ENCODE peak calls at places on chromosome 1, in four cellular contexts. Z is HFF-Myc, B is breast epithelium, H is upper lobe of right lung. W is an unnamed sample.

GRCh38 chr1:229191066-229191674 is 79.7 kb upstream of the RAB4A start:
- DNase-seq in B (no peak), H (no peak), Z (no peak), W (no peak)

GRCh38 chr1:219281834-219282233 is 108.2 kb downstream of the LYPLAL1 start:
- DNase-seq in H (no peak), Z (no peak), B (no peak), W (no peak)

GRCh38 chr1:21293537-21294265 is 3.4 kb upstream of the ECE1 start:
- DNase-seq in H (no peak), Z (no peak), B (no peak), W (no peak)

GRCh38 chr1:204709960-204710912 is 24.7 kb upstream of the LRRN2 start:
- DNase-seq in B (no peak), Z (no peak), H (no peak), W (no peak)

GRCh38 chr1:160186734-160187133 is 3.6 kb upstream of the CASQ1 start:
- DNase-seq in H (no peak), B (no peak), Z (no peak), W (no peak)

GRCh38 chr1:113949007-113949406 is 19.9 kb downstream of the HIPK1 start:
- DNase-seq in H (no peak), B (no peak), Z (no peak), W (no peak)

GRCh38 chr1:3688356-3688755 is 36.0 kb downstream of the TP73 start:
- DNase-seq in Z (no peak), B (no peak), H (no peak), W (no peak)

GRCh38 chr1:205261946-205262668 is 34.4 kb downstream of the TMCC2 start:
- DNase-seq in H (no peak), Z (no peak), B (no peak), W (no peak)

GRCh38 chr1:8682573-8682972 is 134.9 kb downstream of the RERE start:
- DNase-seq in B (no peak), H (no peak), Z (no peak), W (no peak)

GRCh38 chr1:19636065-19636464 is 8.0 kb upstream of the NBL1 start:
- DNase-seq in Z (no peak), B (no peak), H (peak; percentile 17), W (no peak)

GRCh38 chr1:35893051-35893879 is 10.3 kb downstream of the AGO1 start:
- DNase-seq in Z (no peak), H (no peak), B (no peak), W (no peak)

GRCh38 chr1:163932901-163933300 is 611.1 kb downstream of the NUF2 start:
- DNase-seq in B (no peak), Z (no peak), H (no peak), W (no peak)

GRCh38 chr1:45172015-45172414 is 34.4 kb downstream of the ZSWIM5 start:
- DNase-seq in H (no peak), B (no peak), Z (no peak), W (no peak)

GRCh38 chr1:6795661-6796060 is 10.4 kb downstream of the CAMTA1 start:
- DNase-seq in B (no peak), H (no peak), Z (no peak), W (no peak)

GRCh38 chr1:30697977-30698376 is 25.4 kb downstream of the MATN1 start:
- DNase-seq in B (no peak), H (peak; percentile 41), Z (no peak), W (no peak)

GRCh38 chr1:38132681-38133080 is 86.1 kb upstream of the POU3F1 start:
- DNase-seq in H (no peak), B (no peak), Z (no peak), W (no peak)

GRCh38 chr1:212669600-212669999 is 30.0 kb downstream of the BATF3 start:
- DNase-seq in H (no peak), Z (no peak), B (no peak), W (no peak)
- TF ChIP-seq CTCF in H (no peak), Z (no peak), B (no peak), W (no peak)

DNA sequence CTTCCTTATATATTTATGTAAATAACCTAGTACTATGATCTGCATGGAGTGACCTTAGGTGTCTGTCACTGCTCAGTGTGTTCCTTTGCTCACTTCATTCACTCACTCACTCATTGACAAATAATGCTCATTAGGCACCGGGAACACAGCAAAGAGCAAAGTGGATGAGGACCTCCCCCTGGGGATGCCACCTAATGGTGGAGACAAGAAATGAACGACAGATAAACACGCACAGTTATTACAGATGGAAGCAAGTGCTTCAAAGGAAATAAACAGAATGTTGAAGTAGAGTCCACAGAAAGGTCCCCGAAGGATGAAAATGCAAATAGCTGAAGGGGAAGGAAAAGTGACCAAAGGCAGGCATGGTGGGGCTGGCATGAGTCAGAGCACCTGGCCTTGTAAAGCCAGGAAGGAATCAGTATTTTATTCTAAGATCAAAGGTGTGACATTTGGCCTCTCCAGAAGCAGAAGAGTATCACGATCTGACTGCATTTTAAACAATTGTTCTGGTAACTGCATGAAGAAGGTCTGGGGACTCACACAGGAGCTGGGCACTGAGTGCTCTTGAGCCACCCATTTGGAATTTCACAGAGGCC is 23.1 kb downstream of the MAB21L3 start:
- DNase-seq in Z (no peak), H (no peak), B (no peak), W (no peak)
- TF ChIP-seq CTCF in Z (no peak), H (no peak), B (peak; percentile 8), W (peak; percentile 13)

DNA sequence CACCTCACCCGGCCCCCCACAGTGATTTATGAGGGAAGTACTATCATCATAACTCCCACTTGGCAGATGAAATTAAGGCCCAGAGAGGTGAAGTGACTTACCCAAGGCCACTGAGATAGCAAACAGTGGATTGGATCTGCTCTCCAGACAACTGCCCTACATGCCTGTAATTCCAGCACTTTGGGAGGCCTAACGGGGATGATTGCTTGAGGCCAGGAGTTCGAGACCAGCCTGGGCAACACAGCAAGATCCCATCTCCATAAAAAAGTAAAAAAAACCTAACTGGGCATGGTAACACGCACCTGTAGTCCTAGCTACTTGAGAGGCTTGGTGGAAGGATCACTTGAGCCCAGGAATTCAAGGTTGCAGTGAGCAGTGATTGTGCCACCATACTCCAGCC is 14.2 kb upstream of the RNF19B start:
- DNase-seq in Z (no peak), B (no peak), H (no peak), W (no peak)
- TF ChIP-seq CTCF in Z (no peak), B (no peak), H (no peak), W (no peak)

DNA sequence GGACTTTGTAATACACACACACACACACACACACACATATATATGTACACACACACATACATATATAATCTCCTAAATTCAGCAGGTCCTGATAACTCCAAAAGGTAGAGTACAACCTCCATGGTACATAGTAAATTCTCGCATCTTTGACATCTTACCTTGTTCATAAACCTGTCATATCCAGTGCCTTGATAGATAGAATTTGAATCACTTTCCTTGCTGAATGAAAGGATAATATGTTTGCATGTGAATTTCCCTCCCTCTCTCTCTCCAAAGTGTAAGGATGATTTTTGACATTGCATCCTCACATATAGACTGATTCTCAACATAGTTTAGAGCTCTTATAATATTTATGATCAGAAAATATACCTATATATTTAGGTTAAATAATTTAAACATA is 567.1 kb upstream of the ADGRL2 start:
- DNase-seq in B (no peak), Z (no peak), H (no peak), W (no peak)
- TF ChIP-seq CTCF in B (no peak), Z (no peak), H (no peak), W (no peak)

GRCh38 chr1:91617242-91617837 is 116.7 kb downstream of the CDC7 start:
- DNase-seq in Z (no peak), H (peak; percentile 72), B (no peak), W (no peak)
- TF ChIP-seq CTCF in Z (no peak), H (peak; percentile 17), B (peak; percentile 27), W (no peak)